ENCODE peak calls at places on chromosomes 6 and 20, in seven cellular contexts. H, O, I, G, K, R and Y are unnamed samples.

GRCh38 chr20:47583551-47583950 is 81.9 kb downstream of the NCOA3 start:
- DNase-seq in H (no peak), O (no peak), I (no peak), G (no peak), K (no peak), R (no peak), Y (no peak)

GRCh38 chr6:80181352-80182081 is 75.0 kb downstream of the BCKDHB start:
- DNase-seq in H (no peak), O (no peak), I (no peak), G (no peak), K (no peak), R (no peak), Y (peak; percentile 14)

GRCh38 chr6:169076240-169076639 is 177.4 kb downstream of the THBS2 start:
- DNase-seq in H (no peak), O (no peak), I (no peak), G (no peak), K (no peak), R (no peak), Y (no peak)

GRCh38 chr20:25361287-25361683 is 29.4 kb downstream of the ABHD12 start:
- DNase-seq in H (no peak), O (no peak), I (no peak), G (no peak), K (peak; percentile 40), R (no peak), Y (peak; percentile 60)

GRCh38 chr6:36129889-36130671 is at the start of gene MAPK13:
- DNase-seq in H (no peak), O (peak; percentile 76), I (no peak), G (peak; percentile 59), K (no peak), R (no peak), Y (no peak)

GRCh38 chr20:45798935-45799642 is 7.3 kb downstream of the DNTTIP1 start:
- DNase-seq in H (no peak), O (peak; percentile 54), I (peak; percentile 75), G (peak; percentile 79), K (peak; percentile 53), R (no peak), Y (peak; percentile 48)

GRCh38 chr6:13908955-13909381 is 15.8 kb upstream of the RNF182 start:
- DNase-seq in H (no peak), O (peak; percentile 71), I (peak; percentile 83), G (peak; percentile 52), K (peak; percentile 60), R (no peak), Y (peak; percentile 52)

GRCh38 chr6:45724511-45724910 is 291.1 kb downstream of the CLIC5 start:
- DNase-seq in H (no peak), O (no peak), I (no peak), G (no peak), K (peak; percentile 74), R (no peak), Y (peak; percentile 63)

GRCh38 chr6:42038163-42038562 is 12.2 kb upstream of the TAF8 start:
- DNase-seq in H (no peak), O (no peak), I (no peak), G (no peak), K (no peak), R (no peak), Y (no peak)